ENCODE peak calls at places on chromosome 19, in seven cellular contexts. E is H9, R is K562, G is hepatocyte, X is SK-N-SH, H is ovary, P is neural progenitor cell. F is an unnamed sample.

GRCh38 chr19:51573331-51573730 is 2.2 kb downstream of the ZNF175 start:
- DNase-seq in E (no peak), R (no peak), G (no peak), X (no peak), H (no peak), P (no peak), F (no peak)

GRCh38 chr19:49676136-49676689 is 858 bp upstream of the PRMT1 start:
- DNase-seq in E (peak; percentile 89), R (peak; percentile 74), G (peak; percentile 94), X (peak; percentile 83), H (peak; percentile 91), P (peak; percentile 96), F (no peak)

GRCh38 chr19:50326101-50326664 is 3.0 kb downstream of the KCNC3 start:
- DNase-seq in E (no peak), R (no peak), G (no peak), X (no peak), H (no peak), P (no peak), F (no peak)

GRCh38 chr19:45119582-45119981 is 26.6 kb downstream of the PPP1R37 start:
- DNase-seq in E (no peak), R (no peak), G (no peak), X (no peak), H (no peak), P (no peak), F (no peak)

GRCh38 chr19:48879025-48879572 is 6.9 kb downstream of the PPP1R15A start:
- DNase-seq in E (no peak), R (no peak), G (no peak), X (no peak), H (no peak), P (no peak), F (no peak)

GRCh38 chr19:35901055-35901644 is 810 bp upstream of the NFKBID start:
- DNase-seq in E (no peak), R (no peak), G (peak; percentile 43), X (no peak), H (no peak), P (no peak), F (no peak)

GRCh38 chr19:44003461-44004134 is 841 bp downstream of the ZNF230 start:
- DNase-seq in E (no peak), R (peak; percentile 18), G (peak; percentile 23), X (no peak), H (peak; percentile 17), P (peak; percentile 33), F (no peak)

GRCh38 chr19:47274891-47275865 is 493 bp downstream of the INAFM1 start:
- DNase-seq in E (no peak), R (no peak), G (no peak), X (peak; percentile 60), H (peak; percentile 67), P (peak; percentile 72), F (no peak)

GRCh38 chr19:17339088-17339741 is 1.9 kb downstream of the GTPBP3 start:
- DNase-seq in E (peak; percentile 91), R (peak; percentile 69), G (no peak), X (peak; percentile 63), H (no peak), P (no peak), F (peak; percentile 25)

GRCh38 chr19:41701401-41702075 is 6.9 kb upstream of the CEACAM5 start:
- DNase-seq in E (peak; percentile 63), R (peak; percentile 16), G (no peak), X (no peak), H (no peak), P (no peak), F (no peak)

GRCh38 chr19:51142119-51142518 is at the start of gene SIGLEC7:
- DNase-seq in E (no peak), R (no peak), G (no peak), X (no peak), H (no peak), P (no peak), F (no peak)

GRCh38 chr19:30788105-30788765 is 416.1 kb downstream of the ZNF536 start:
- DNase-seq in E (no peak), R (no peak), G (no peak), X (no peak), H (no peak), P (peak; percentile 0), F (no peak)

GRCh38 chr19:55454787-55455243 is 6.6 kb downstream of the ISOC2 start:
- DNase-seq in E (peak; percentile 73), R (no peak), G (no peak), X (peak; percentile 73), H (no peak), P (peak; percentile 71), F (peak; percentile 41)

GRCh38 chr19:47324502-47324901 is 7.5 kb upstream of the C5AR2 start:
- DNase-seq in E (no peak), R (no peak), G (no peak), X (no peak), H (no peak), P (no peak), F (no peak)

GRCh38 chr19:17794412-17794730 is 567 bp upstream of the B3GNT3 start:
- DNase-seq in E (no peak), R (no peak), G (no peak), X (no peak), H (no peak), P (peak; percentile 7), F (no peak)

GRCh38 chr19:7874080-7874856 is at the start of gene PRR36:
- DNase-seq in E (peak; percentile 94), R (peak; percentile 34), G (peak; percentile 76), X (peak; percentile 93), H (no peak), P (peak; percentile 92), F (no peak)

GRCh38 chr19:17469371-17470203 is 737 bp upstream of the SLC27A1 start:
- DNase-seq in E (peak; percentile 97), R (peak; percentile 92), G (peak; percentile 96), X (peak; percentile 88), H (peak; percentile 99), P (peak; percentile 99), F (peak; percentile 93)

GRCh38 chr19:12527034-12527836 is 24.0 kb downstream of the ZNF564 start:
- DNase-seq in E (no peak), R (no peak), G (peak; percentile 17), X (no peak), H (no peak), P (peak; percentile 8), F (no peak)

GRCh38 chr19:19674315-19674714 is 5.7 kb downstream of the ZNF101 start:
- DNase-seq in E (no peak), R (no peak), G (no peak), X (no peak), H (no peak), P (no peak), F (no peak)
- TF ChIP-seq CTCF in E (no peak), R (no peak), G (no peak), X (no peak), H (no peak), P (no peak), F (no peak)

GRCh38 chr19:21940684-21941083 is 70.1 kb downstream of the ZNF208 start:
- DNase-seq in E (no peak), R (no peak), G (no peak), X (no peak), H (no peak), P (no peak), F (no peak)
- H3K9me3 ChIP-seq in E (peaks cover 49% of the 10 kb centered on the region), R (no peaks in the 10 kb centered on the region), G (no peaks in the 10 kb centered on the region), X (peaks cover 3% of the 10 kb centered on the region), H (peaks cover 6% of the 10 kb centered on the region), P (peaks cover 39% of the 10 kb centered on the region), F (peaks cover 6% of the 10 kb centered on the region)

DNA sequence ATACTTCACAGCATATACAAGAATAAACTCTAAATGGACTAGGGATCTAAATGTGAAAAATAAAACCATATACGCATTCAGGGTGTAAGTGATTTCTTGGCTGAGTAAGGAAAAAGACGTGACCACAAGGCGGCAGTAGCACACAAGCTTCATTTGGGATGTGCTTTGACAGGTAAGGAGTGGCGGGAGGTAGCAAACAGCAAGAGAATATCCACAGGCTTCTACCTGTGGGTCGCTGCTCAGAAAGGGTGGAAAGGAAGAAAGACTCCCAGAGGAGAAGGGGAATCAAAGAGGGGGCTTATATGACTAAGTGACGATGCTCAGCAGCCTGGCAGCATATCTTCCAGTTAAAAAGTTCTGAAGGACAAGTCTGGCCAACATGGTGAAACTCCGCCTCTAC is 2.5 kb upstream of the ZNF121 start:
- DNase-seq in E (peak; percentile 84), R (no peak), G (peak; percentile 80), X (peak; percentile 45), H (peak; percentile 64), P (peak; percentile 81), F (peak; percentile 78)
- TF ChIP-seq CTCF in E (peak; percentile 83), R (peak; percentile 78), G (peak; percentile 63), X (peak; percentile 69), H (peak; percentile 41), P (peak; percentile 73), F (peak; percentile 76)

GRCh38 chr19:56869886-56870285 is 29.4 kb upstream of the PEG3 start:
- DNase-seq in E (no peak), R (no peak), G (no peak), X (no peak), H (no peak), P (no peak), F (no peak)

GRCh38 chr19:56866563-56866962 is 26.0 kb upstream of the PEG3 start:
- DNase-seq in E (no peak), R (no peak), G (no peak), X (peak; percentile 17), H (peak; percentile 89), P (no peak), F (no peak)

GRCh38 chr19:56864443-56865125 is 24.1 kb upstream of the PEG3 start:
- DNase-seq in E (no peak), R (no peak), G (no peak), X (no peak), H (no peak), P (no peak), F (no peak)

GRCh38 chr19:56873493-56873892 is 33.0 kb upstream of the PEG3 start:
- DNase-seq in E (no peak), R (no peak), G (no peak), X (no peak), H (no peak), P (no peak), F (no peak)

DNA sequence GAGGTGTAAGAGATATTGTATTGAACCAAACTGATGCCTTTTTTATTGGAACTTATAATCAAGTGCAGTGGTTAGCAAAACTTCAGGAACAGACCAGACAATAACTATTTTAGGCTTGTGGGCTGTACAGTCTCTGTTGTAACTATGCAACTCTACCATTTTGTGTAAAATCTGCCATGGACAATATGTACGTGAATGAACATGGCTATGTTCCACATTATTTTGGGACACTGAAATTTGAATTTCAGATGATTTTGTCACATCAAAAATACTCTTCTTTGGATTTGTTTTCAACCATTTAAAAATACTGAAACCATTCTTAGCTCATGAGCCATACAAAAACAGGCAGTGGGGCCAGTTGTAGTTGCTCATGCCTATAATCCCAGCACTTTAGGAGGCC is 27.9 kb upstream of the PEG3 start:
- DNase-seq in E (no peak), R (no peak), G (no peak), X (no peak), H (no peak), P (no peak), F (no peak)
- H3K9me3 ChIP-seq in E (peaks cover 70% of the 10 kb centered on the region), R (peaks cover 2% of the 10 kb centered on the region), G (no peaks in the 10 kb centered on the region), X (no peaks in the 10 kb centered on the region), H (no peaks in the 10 kb centered on the region), P (peaks cover 21% of the 10 kb centered on the region), F (peaks cover 18% of the 10 kb centered on the region)

GRCh38 chr19:3977242-3978143 is 6.6 kb upstream of the DAPK3 start:
- DNase-seq in E (peak; percentile 59), R (peak; percentile 61), G (peak; percentile 9), X (peak; percentile 44), H (peak; percentile 36), P (no peak), F (no peak)
- TF ChIP-seq CTCF in E (peak; percentile 54), R (no peak), G (no peak), X (peak; percentile 26), H (no peak), P (no peak), F (no peak)

GRCh38 chr19:20616071-20616470 is 45.3 kb downstream of the ZNF626 start:
- DNase-seq in E (no peak), R (no peak), G (no peak), X (no peak), H (no peak), P (no peak), F (no peak)
- H3K9me3 ChIP-seq in E (no peaks in the 10 kb centered on the region), R (no peaks in the 10 kb centered on the region), G (peaks cover 6% of the 10 kb centered on the region), X (peaks cover 6% of the 10 kb centered on the region), H (no peaks in the 10 kb centered on the region), P (no peaks in the 10 kb centered on the region), F (peaks cover 43% of the 10 kb centered on the region)

F was measured in CD4-positive, alpha-beta T cell.